ENCODE peak calls at places on chromosomes 13 and 19, in five cellular contexts. R, Y, D, K and S are unnamed samples.

GRCh38 chr19:18349524-18350128 is 9.2 kb downstream of the PGPEP1 start:
- DNase-seq in Y (peak), D (peak), K (peak), R (peak), S (peak)

GRCh38 chr13:84684804-84685203 is 802.5 kb upstream of the SLITRK1 start:
- DNase-seq in R (no peak), D (no peak), Y (no peak), K (no peak), S (no peak)

GRCh38 chr13:44648392-44649117 is 72.4 kb upstream of the TSC22D1 start:
- DNase-seq in Y (no peak), K (no peak), R (no peak), D (peak), S (no peak)

GRCh38 chr13:31598990-31599389 is 140.3 kb upstream of the RXFP2 start:
- DNase-seq in D (no peak), K (no peak), Y (no peak), R (no peak), S (no peak)

GRCh38 chr13:38687246-38688229 is 661 bp downstream of the FREM2 start:
- DNase-seq in R (no peak), K (peak), Y (peak), D (peak), S (no peak)

GRCh38 chr13:110270507-110270906 is 36.5 kb downstream of the COL4A1 start:
- DNase-seq in R (no peak), D (no peak), Y (no peak), K (no peak), S (no peak)

GRCh38 chr19:48874309-48875135 is 2.3 kb downstream of the PPP1R15A start:
- DNase-seq in K (peak), R (no peak), Y (peak), D (peak), S (no peak)

GRCh38 chr13:99380921-99381645 is 73.9 kb upstream of the GPR183 start:
- DNase-seq in D (no peak), R (no peak), Y (no peak), K (no peak), S (no peak)

GRCh38 chr13:85879014-85879413 is 79.8 kb upstream of the SLITRK6 start:
- DNase-seq in D (no peak), K (no peak), Y (no peak), R (no peak), S (no peak)

GRCh38 chr19:11699931-11700794 is 38.6 kb downstream of the ZNF823 start:
- DNase-seq in Y (no peak), R (no peak), K (peak), D (peak), S (peak)

GRCh38 chr19:54209748-54210494 is 9.3 kb downstream of the RPS9 start:
- DNase-seq in R (peak), Y (peak), D (peak), K (peak), S (peak)

GRCh38 chr13:38103851-38104250 is 234.3 kb upstream of the TRPC4 start:
- DNase-seq in K (no peak), Y (no peak), D (peak), R (no peak), S (no peak)

GRCh38 chr13:34076943-34077703 is 259.2 kb downstream of the RFC3 start:
- DNase-seq in K (peak), R (no peak), Y (no peak), D (peak), S (peak)

GRCh38 chr19:39402417-39403297 is 4.0 kb upstream of the ZFP36 start:
- DNase-seq in Y (peak), D (peak), R (peak), K (peak), S (peak)

GRCh38 chr13:51856027-51856736 is 5.6 kb upstream of the CCDC70 start:
- DNase-seq in D (no peak), K (no peak), Y (no peak), R (no peak), S (no peak)

GRCh38 chr19:4380254-4380727 is 20.1 kb downstream of the SH3GL1 start:
- DNase-seq in K (no peak), D (no peak), R (peak), Y (no peak), S (no peak)

GRCh38 chr19:51473009-51473707 is 5.2 kb upstream of the CEACAM18 start:
- DNase-seq in D (peak), K (peak), R (peak), Y (no peak), S (peak)

GRCh38 chr13:75963318-75963717 is 327.2 kb downstream of the LMO7 start:
- DNase-seq in D (no peak), R (no peak), K (peak), Y (no peak), S (no peak)

GRCh38 chr13:110433014-110433413 is 125.9 kb downstream of the COL4A2 start:
- DNase-seq in R (peak), D (no peak), K (peak), Y (no peak), S (no peak)

GRCh38 chr19:58311345-58311744 is 6.2 kb downstream of the ERVK3-1 start:
- DNase-seq in Y (no peak), D (no peak), K (no peak), R (no peak), S (no peak)

GRCh38 chr13:97275265-97275664 is 53.1 kb downstream of the MBNL2 start:
- DNase-seq in D (peak), R (no peak), Y (no peak), K (peak), S (peak)

GRCh38 chr19:50496189-50497029 is 14.6 kb downstream of the JOSD2 start:
- DNase-seq in D (no peak), R (peak), K (no peak), Y (peak), S (no peak)

GRCh38 chr19:58429745-58430144 is 10.2 kb downstream of the ZNF132 start:
- DNase-seq in R (no peak), Y (no peak), K (no peak), D (no peak), S (no peak)

GRCh38 chr19:7545295-7545694 is 9.8 kb downstream of the PNPLA6 start:
- DNase-seq in K (no peak), D (no peak), Y (no peak), R (no peak), S (no peak)

GRCh38 chr13:44906758-44907157 is 82.5 kb downstream of the NUFIP1 start:
- DNase-seq in D (no peak), R (no peak), K (peak), Y (no peak), S (peak)

GRCh38 chr13:71864094-71864980 is 2.7 kb downstream of the DACH1 start:
- DNase-seq in Y (peak), K (peak), R (peak), D (peak), S (no peak)
- H3K4me3 ChIP-seq in Y (peak), K (peak), R (peak), D (peak), S (peak)

GRCh38 chr13:20116213-20116612 is 44.6 kb downstream of the GJA3 start:
- DNase-seq in K (no peak), D (no peak), Y (no peak), R (no peak), S (no peak)
- TF ChIP-seq CTCF in K (no peak), D (no peak), Y (no peak), R (no peak), S (no peak)

GRCh38 chr13:26967119-26968038 is 204.2 kb downstream of the USP12 start:
- DNase-seq in Y (peak), K (no peak), R (no peak), D (peak), S (no peak)

GRCh38 chr13:26968431-26969335 is 202.9 kb downstream of the USP12 start:
- DNase-seq in K (no peak), Y (peak), D (peak), R (no peak), S (no peak)

GRCh38 chr13:26964278-26965057 is 203.9 kb upstream of the GPR12 start:
- DNase-seq in K (no peak), D (peak), Y (peak), R (no peak), S (no peak)

GRCh38 chr13:26965058-26965380 is 204.4 kb upstream of the GPR12 start:
- DNase-seq in D (no peak), Y (no peak), R (no peak), K (no peak), S (no peak)

DNA sequence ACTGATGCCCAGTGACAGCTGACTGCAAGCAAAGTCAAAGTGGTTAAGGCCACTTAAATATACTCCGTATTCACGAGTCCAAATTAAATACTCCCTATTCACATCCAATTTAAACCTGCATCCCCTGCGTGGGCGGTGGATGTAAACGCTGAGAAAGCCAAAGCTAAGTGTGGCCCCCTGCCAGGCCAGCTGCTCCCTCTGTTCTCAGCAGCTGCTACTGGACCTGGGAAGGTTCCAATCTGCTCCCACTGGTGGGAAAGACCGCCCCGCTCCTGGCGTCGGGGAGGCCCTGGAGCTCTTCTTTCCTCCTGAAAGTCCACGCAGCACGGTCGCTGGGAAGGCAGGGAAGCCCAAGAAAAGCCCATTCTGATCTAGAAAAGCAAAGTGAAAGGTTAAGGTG is 205.4 kb upstream of the GPR12 start:
- DNase-seq in R (no peak), K (peak), D (peak), Y (peak), S (peak)
- H3K4me3 ChIP-seq in R (no peak), K (no peak), D (no peak), Y (no peak), S (no peak)

DNA sequence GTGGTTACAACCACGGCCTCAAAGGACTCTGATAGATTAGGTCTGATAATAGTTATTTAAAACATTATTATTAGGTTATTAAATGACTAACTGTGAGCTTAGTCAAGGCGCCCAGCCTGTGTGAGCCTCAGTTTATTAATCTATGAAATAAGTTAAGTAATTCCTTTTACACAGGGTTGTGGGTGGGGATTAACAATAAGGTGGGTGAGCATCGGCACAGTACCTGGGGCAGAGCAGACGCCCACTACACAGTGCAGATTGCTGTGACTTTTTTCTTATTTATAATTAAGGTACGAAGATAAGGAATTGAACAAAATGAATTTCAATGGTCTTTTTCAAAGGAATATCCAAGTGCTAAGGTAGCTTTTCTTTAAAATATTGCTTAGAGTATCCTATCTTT is 132.2 kb downstream of the KATNAL1 start:
- DNase-seq in R (no peak), D (no peak), K (no peak), Y (no peak), S (no peak)
- TF ChIP-seq CTCF in R (no peak), D (no peak), K (no peak), Y (no peak), S (no peak)

GRCh38 chr13:112064222-112064621 is 2.7 kb upstream of the SOX1 start:
- DNase-seq in D (no peak), R (no peak), Y (no peak), K (no peak), S (no peak)

GRCh38 chr13:112065521-112065866 is 1.5 kb upstream of the SOX1 start:
- DNase-seq in D (no peak), Y (no peak), K (no peak), R (no peak), S (no peak)

GRCh38 chr13:112067121-112067741 is at the start of gene SOX1:
- DNase-seq in Y (no peak), R (no peak), K (peak), D (no peak), S (no peak)

GRCh38 chr13:112066624-112067004 is 335 bp upstream of the SOX1 start:
- DNase-seq in Y (no peak), R (peak), K (peak), D (no peak), S (peak)

DNA sequence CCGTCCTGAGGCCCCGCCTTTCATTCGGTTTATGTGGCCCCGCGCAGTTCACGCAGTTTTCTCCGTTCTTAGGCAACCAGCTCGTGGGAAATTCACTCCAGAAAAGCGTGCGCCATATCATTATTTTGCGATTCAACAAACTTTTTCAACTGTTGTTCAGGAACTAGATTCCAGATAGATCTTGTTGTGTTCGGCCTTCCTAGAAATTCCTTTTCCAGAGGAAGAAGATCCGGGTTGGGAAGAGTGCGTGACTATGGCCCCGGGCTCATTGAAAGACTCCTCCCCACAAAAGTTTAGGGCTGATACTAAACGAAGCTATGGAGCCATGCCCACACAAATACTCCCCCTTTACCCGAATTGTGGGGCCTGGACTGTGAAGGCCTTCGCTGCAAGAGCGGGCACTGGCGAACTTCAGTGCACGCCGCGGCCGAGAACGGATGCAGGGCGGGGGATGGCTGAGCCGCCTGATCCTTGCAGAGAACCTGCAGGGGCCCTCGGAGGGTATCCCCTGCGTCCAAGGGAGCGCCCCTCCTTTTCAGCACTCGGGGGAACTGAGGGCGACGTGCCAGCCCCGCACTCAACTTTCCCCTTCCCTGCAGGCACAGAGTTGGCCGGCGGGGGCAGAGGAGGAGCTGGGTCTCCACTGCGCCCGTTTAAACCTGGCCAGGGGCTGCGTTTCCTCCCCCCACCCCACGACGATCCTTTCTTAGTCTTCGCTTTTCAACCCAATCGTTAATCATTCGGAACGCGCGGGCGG is 904 bp upstream of the SOX1 start:
- DNase-seq in K (no peak), Y (no peak), R (no peak), D (no peak), S (no peak)
- H3K4me3 ChIP-seq in K (peak), Y (peak), R (peak), D (no peak), S (peak)